ENCODE peak calls at places on chromosomes 6 and 20, in four cellular contexts. N, T, J and L are unnamed samples.
A peak's percentile ranks its signal among the peaks of the same experiment; 100 is the strongest.

GRCh38 chr20:38685853-38686473 is 38.3 kb upstream of the SLC32A1 start:
- DNase-seq in T (peak; percentile 43), N (peak; percentile 69), J (peak; percentile 27), L (peak; percentile 82)

GRCh38 chr6:14925627-14926026 is 320.2 kb upstream of the JARID2 start:
- DNase-seq in T (peak; percentile 74), J (no peak), N (peak; percentile 85), L (no peak)

GRCh38 chr6:49787176-49787575 is at the start of gene PGK2:
- DNase-seq in N (no peak), T (no peak), J (no peak), L (peak; percentile 9)

GRCh38 chr6:155314773-155315515 is 660 bp upstream of the TFB1M start:
- DNase-seq in J (peak; percentile 56), T (peak; percentile 90), N (peak; percentile 92), L (peak; percentile 87)

GRCh38 chr20:62571667-62572344 is 70.5 kb upstream of the SLCO4A1 start:
- DNase-seq in T (no peak), N (no peak), J (no peak), L (peak; percentile 69)

GRCh38 chr6:143607959-143608358 is 69.8 kb upstream of the PHACTR2 start:
- DNase-seq in J (no peak), T (no peak), N (no peak), L (no peak)

GRCh38 chr6:105161411-105161810 is 18.4 kb downstream of the POPDC3 start:
- DNase-seq in N (peak; percentile 18), T (no peak), J (no peak), L (peak; percentile 11)

GRCh38 chr6:33673847-33674246 is 37.7 kb downstream of the UQCC2 start:
- DNase-seq in T (no peak), J (no peak), N (no peak), L (peak; percentile 24)

GRCh38 chr6:12032783-12033573 is 20.9 kb downstream of the HIVEP1 start:
- DNase-seq in J (no peak), N (no peak), T (peak; percentile 53), L (no peak)

GRCh38 chr6:133952815-133953633 is at the start of gene TBPL1:
- DNase-seq in J (peak; percentile 95), T (peak; percentile 97), N (peak; percentile 99), L (peak; percentile 96)

GRCh38 chr6:112437053-112437452 is 89.9 kb downstream of the RFPL4B start:
- DNase-seq in N (no peak), T (no peak), J (no peak), L (peak; percentile 47)

GRCh38 chr6:68007717-68008116 is 627.4 kb upstream of the ADGRB3 start:
- DNase-seq in J (no peak), T (no peak), N (no peak), L (no peak)

GRCh38 chr6:170564936-170565530 is 10.9 kb downstream of the TBP start:
- DNase-seq in N (no peak), T (no peak), J (no peak), L (no peak)

GRCh38 chr6:72646604-72647485 is 25.0 kb downstream of the KCNQ5 start:
- DNase-seq in J (no peak), T (no peak), N (no peak), L (no peak)

GRCh38 chr6:101956961-101957360 is 563.5 kb downstream of the GRIK2 start:
- DNase-seq in J (no peak), T (no peak), N (no peak), L (no peak)

GRCh38 chr6:23180504-23181293 is 611.3 kb downstream of the HDGFL1 start:
- DNase-seq in N (peak; percentile 93), T (peak; percentile 94), J (peak; percentile 64), L (peak; percentile 98)

GRCh38 chr20:52083627-52084232 is 107.8 kb downstream of the ZFP64 start:
- DNase-seq in T (peak; percentile 82), J (no peak), N (peak; percentile 81), L (peak; percentile 36)

GRCh38 chr6:119308048-119308570 is 41.5 kb downstream of the MAN1A1 start:
- DNase-seq in J (no peak), N (peak; percentile 62), T (peak; percentile 85), L (no peak)

GRCh38 chr20:34112600-34113061 is 588 bp upstream of the EIF2S2 start:
- DNase-seq in T (peak; percentile 51), J (no peak), N (peak; percentile 65), L (peak; percentile 71)

GRCh38 chr6:13679996-13680395 is 31.6 kb downstream of the RANBP9 start:
- DNase-seq in J (no peak), T (no peak), N (no peak), L (no peak)

GRCh38 chr6:13680448-13680968 is 31.1 kb downstream of the RANBP9 start:
- DNase-seq in T (no peak), J (no peak), N (no peak), L (no peak)

GRCh38 chr6:13678255-13678983 is 33.2 kb downstream of the RANBP9 start:
- DNase-seq in T (no peak), N (no peak), J (no peak), L (no peak)

GRCh38 chr6:13676551-13677156 is 35.0 kb downstream of the RANBP9 start:
- DNase-seq in T (no peak), J (no peak), N (no peak), L (no peak)

DNA sequence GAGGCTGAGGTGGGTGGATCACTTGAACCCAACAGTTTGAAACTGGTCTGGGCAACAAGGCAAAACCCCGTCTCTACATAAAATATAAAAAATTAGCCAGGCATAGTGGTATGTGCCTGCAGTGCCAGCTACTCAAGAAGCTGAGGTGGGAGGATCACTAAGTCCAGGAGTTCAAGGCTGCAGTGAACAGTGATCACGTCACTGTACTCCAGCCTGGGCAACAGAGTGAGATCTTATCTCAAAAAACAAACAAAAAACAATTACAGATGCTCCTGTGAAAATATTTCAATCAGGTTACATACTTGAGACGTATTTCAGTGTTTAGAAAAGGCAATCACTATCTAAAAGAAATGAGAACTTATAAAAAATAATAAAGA is 33.8 kb downstream of the RANBP9 start:
- DNase-seq in N (no peak), J (no peak), T (no peak), L (no peak)
- H3K9me3 ChIP-seq in N (no peaks in the 10 kb centered on the region), J (peaks cover 17% of the 10 kb centered on the region), T (no peaks in the 10 kb centered on the region), L (no peaks in the 10 kb centered on the region)

GRCh38 chr20:63619086-63619485 is 7.8 kb downstream of the GMEB2 start:
- DNase-seq in N (no peak), J (no peak), T (no peak), L (no peak)

GRCh38 chr20:63618291-63618980 is 8.5 kb downstream of the GMEB2 start:
- DNase-seq in T (no peak), J (no peak), N (no peak), L (no peak)

GRCh38 chr20:63620991-63621390 is 5.9 kb downstream of the GMEB2 start:
- DNase-seq in J (no peak), T (no peak), N (no peak), L (no peak)

GRCh38 chr20:63617876-63618265 is 9.0 kb downstream of the GMEB2 start:
- DNase-seq in J (no peak), N (no peak), T (no peak), L (no peak)

GRCh38 chr20:63619505-63619904 is 7.4 kb downstream of the GMEB2 start:
- DNase-seq in T (no peak), J (no peak), N (no peak), L (no peak)
- H3K36me3 ChIP-seq in T (peaks cover 7% of the 10 kb centered on the region), J (peaks cover 55% of the 10 kb centered on the region), N (no peaks in the 10 kb centered on the region), L (peaks cover 25% of the 10 kb centered on the region)

DNA sequence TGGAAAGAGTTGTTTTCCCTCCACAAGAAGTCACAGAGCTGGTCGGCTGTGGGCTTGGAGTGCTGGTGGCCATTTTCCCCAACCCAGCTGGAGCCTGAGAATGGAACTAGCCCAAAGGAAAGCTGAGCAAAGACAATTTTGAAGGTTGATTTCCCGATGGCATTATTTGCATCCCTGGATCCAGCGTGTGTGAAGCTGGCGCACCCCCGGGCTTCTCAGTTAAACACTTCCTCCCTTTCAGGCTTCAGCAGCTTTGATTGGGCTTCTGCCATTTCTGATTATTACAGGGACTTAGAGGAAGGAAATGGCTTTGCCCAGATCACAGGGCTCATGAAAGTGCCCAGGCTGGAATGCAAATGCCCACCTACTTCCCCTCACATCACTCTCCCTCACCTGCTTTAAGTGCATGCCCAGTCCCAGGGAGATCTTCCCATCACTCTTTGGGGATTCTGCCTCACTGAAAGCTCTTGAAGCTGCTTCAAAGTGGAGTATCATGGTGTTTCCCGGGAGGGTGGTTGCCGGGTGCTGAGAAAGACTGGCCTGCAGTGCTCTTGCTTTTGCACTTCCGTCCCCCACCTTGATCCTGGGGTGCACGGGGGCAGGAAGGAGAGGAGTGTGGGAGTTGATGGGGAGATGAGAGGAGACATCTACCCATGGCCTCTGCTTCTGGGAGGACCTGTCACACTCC is 28.2 kb downstream of the PHACTR3 start:
- DNase-seq in T (no peak), N (no peak), J (no peak), L (no peak)
- H3K9me3 ChIP-seq in T (no peaks in the 10 kb centered on the region), N (no peaks in the 10 kb centered on the region), J (no peaks in the 10 kb centered on the region), L (no peaks in the 10 kb centered on the region)

DNA sequence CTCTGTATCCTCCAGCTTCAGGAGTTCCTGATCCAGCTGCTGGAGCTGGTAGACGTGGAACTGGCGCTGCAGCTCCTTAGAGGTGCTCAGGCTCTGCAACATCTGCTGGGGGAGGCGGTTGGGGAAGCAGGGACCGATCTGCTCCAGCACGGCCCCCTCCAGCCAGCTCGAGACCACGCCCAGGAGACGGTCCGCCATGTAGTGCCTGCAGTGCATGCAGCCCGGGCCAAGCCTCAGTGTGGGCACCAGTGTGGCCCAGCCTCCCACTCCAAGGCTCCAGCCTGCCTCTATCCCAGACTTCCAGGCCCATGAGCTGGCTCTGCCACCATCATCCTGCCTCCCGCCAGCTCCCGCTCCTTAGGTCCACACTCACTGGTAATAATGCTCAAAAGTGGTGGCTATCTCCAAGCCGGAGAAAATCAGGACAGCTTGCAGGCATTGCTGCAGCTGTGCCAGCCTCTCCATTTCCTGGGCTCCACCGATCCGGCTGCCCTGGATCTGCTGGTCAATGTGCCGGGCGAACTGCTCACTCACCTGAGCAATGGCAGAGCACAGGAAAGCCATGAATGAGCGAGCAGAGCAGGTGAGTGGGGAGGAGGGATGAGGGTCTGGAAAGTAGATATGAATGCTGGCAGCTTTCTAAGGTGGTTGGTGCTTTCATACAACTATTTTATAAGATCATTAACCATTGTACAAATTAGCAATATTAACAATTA is 13.0 kb downstream of the CUL7 start:
- DNase-seq in T (no peak), J (no peak), N (no peak), L (no peak)
- H3K36me3 ChIP-seq in T (peaks cover 31% of the 10 kb centered on the region), J (peaks cover 59% of the 10 kb centered on the region), N (peaks cover 60% of the 10 kb centered on the region), L (peaks cover 22% of the 10 kb centered on the region)

GRCh38 chr6:159616456-159616855 is 76.6 kb downstream of the SOD2 start:
- DNase-seq in J (no peak), T (no peak), N (no peak), L (peak; percentile 28)
- H3K9me3 ChIP-seq in J (peaks cover 32% of the 10 kb centered on the region), T (no peaks in the 10 kb centered on the region), N (no peaks in the 10 kb centered on the region), L (peaks cover 3% of the 10 kb centered on the region)

GRCh38 chr20:1164871-1165270 is 19.9 kb downstream of the TMEM74B start:
- DNase-seq in J (no peak), T (no peak), N (no peak), L (no peak)
- H3K36me3 ChIP-seq in J (peaks cover 94% of the 10 kb centered on the region), T (peaks cover 24% of the 10 kb centered on the region), N (peaks cover 35% of the 10 kb centered on the region), L (peaks cover 54% of the 10 kb centered on the region)

GRCh38 chr6:19515939-19516338 is 321.2 kb upstream of the ID4 start:
- DNase-seq in N (no peak), J (no peak), T (no peak), L (no peak)
- H3K9me3 ChIP-seq in N (peaks cover 2% of the 10 kb centered on the region), J (peaks cover 61% of the 10 kb centered on the region), T (no peaks in the 10 kb centered on the region), L (no peaks in the 10 kb centered on the region)

GRCh38 chr20:49103019-49103418 is 56.9 kb downstream of the CSE1L start:
- DNase-seq in J (no peak), N (no peak), T (no peak), L (no peak)
- H3K36me3 ChIP-seq in J (peaks cover 45% of the 10 kb centered on the region), N (peaks cover 6% of the 10 kb centered on the region), T (peaks cover 9% of the 10 kb centered on the region), L (peaks cover 80% of the 10 kb centered on the region)